ENCODE peak calls at places on chromosomes 16 and 17, in ten cellular contexts. D is endothelial cell of umbilical vein; Q is CD8-positive, alpha-beta T cell; B is colonic mucosa; T is suprapubic skin; I is left ventricle myocardium inferior; E is vagina; A is IMR-90; Z is cardiac muscle cell; O is body of pancreas. W is an unnamed sample.

GRCh38 chr16:69132424-69133252 is at the start of the genes CHTF8 and UTP4:
- DNase-seq in D (peak; percentile 74), Q (peak; percentile 83), B (peak; percentile 89), T (peak; percentile 93), I (peak; percentile 86), E (no peak), A (peak; percentile 76), Z (peak; percentile 88), O (peak; percentile 83), W (peak; percentile 87)

GRCh38 chr17:50630524-50631194 is 4.0 kb upstream of the ABCC3 start:
- DNase-seq in D (peak; percentile 34), Q (peak; percentile 59), B (peak; percentile 94), T (no peak), I (no peak), E (no peak), A (no peak), Z (peak; percentile 23), O (peak; percentile 88), W (peak; percentile 65)

GRCh38 chr17:66747561-66748275 is 87.2 kb upstream of the CACNG5 start:
- DNase-seq in D (no peak), Q (no peak), B (no peak), T (no peak), I (no peak), E (no peak), A (peak; percentile 80), Z (peak; percentile 75), O (no peak), W (no peak)

GRCh38 chr16:68387301-68387700 is 61.0 kb downstream of the SMPD3 start:
- DNase-seq in D (no peak), Q (no peak), B (peak; percentile 93), T (no peak), I (no peak), E (no peak), A (no peak), Z (no peak), O (no peak), W (no peak)

GRCh38 chr17:7186241-7186640 is 7.1 kb upstream of the ASGR1 start:
- DNase-seq in D (no peak), Q (no peak), B (no peak), T (no peak), I (no peak), E (no peak), A (no peak), Z (no peak), O (no peak), W (no peak)

GRCh38 chr16:56354016-56354415 is 71.3 kb downstream of the AMFR start:
- DNase-seq in D (no peak), Q (no peak), B (no peak), T (peak; percentile 61), I (no peak), E (no peak), A (no peak), Z (no peak), O (no peak), W (no peak)

GRCh38 chr17:52201764-52202571 is 43.5 kb upstream of the CA10 start:
- DNase-seq in D (no peak), Q (no peak), B (no peak), T (no peak), I (no peak), E (no peak), A (no peak), Z (no peak), O (no peak), W (no peak)

GRCh38 chr16:10338426-10338825 is 47.4 kb upstream of the ATF7IP2 start:
- DNase-seq in D (no peak), Q (no peak), B (no peak), T (no peak), I (no peak), E (no peak), A (no peak), Z (peak; percentile 25), O (no peak), W (no peak)

GRCh38 chr17:40452074-40452787 is 9.0 kb downstream of the IGFBP4 start:
- DNase-seq in D (no peak), Q (no peak), B (no peak), T (no peak), I (no peak), E (no peak), A (peak; percentile 93), Z (peak; percentile 93), O (no peak), W (no peak)

GRCh38 chr17:260031-260791 is 78.8 kb upstream of the DOC2B start:
- DNase-seq in D (no peak), Q (no peak), B (peak; percentile 3), T (peak; percentile 54), I (no peak), E (no peak), A (no peak), Z (no peak), O (peak; percentile 10), W (no peak)

GRCh38 chr17:22265807-22266206 is 573.5 kb downstream of the KCNJ18 start:
- DNase-seq in D (no peak), Q (no peak), B (no peak), T (peak; percentile 29), I (no peak), E (no peak), A (no peak), Z (no peak), O (no peak), W (no peak)

GRCh38 chr16:54193656-54194007 is 93.0 kb downstream of the IRX3 start:
- DNase-seq in D (peak; percentile 47), Q (peak; percentile 5), B (peak; percentile 78), T (peak; percentile 91), I (peak; percentile 83), E (no peak), A (peak; percentile 25), Z (peak; percentile 84), O (peak; percentile 69), W (peak; percentile 83)

GRCh38 chr17:29177541-29177870 is 2.7 kb downstream of the MYO18A start:
- DNase-seq in D (no peak), Q (no peak), B (no peak), T (no peak), I (no peak), E (no peak), A (no peak), Z (no peak), O (no peak), W (no peak)
- H3K4me1 ChIP-seq in D (peaks cover 11% of the 10 kb centered on the region), Q (peaks cover 22% of the 10 kb centered on the region), B (peaks cover 6% of the 10 kb centered on the region), T (peaks cover 62% of the 10 kb centered on the region), I (peaks cover 62% of the 10 kb centered on the region), E (peaks cover 52% of the 10 kb centered on the region), A (peaks cover 29% of the 10 kb centered on the region), Z (peaks cover 29% of the 10 kb centered on the region), O (peaks cover 49% of the 10 kb centered on the region), W (peaks cover 17% of the 10 kb centered on the region)

DNA sequence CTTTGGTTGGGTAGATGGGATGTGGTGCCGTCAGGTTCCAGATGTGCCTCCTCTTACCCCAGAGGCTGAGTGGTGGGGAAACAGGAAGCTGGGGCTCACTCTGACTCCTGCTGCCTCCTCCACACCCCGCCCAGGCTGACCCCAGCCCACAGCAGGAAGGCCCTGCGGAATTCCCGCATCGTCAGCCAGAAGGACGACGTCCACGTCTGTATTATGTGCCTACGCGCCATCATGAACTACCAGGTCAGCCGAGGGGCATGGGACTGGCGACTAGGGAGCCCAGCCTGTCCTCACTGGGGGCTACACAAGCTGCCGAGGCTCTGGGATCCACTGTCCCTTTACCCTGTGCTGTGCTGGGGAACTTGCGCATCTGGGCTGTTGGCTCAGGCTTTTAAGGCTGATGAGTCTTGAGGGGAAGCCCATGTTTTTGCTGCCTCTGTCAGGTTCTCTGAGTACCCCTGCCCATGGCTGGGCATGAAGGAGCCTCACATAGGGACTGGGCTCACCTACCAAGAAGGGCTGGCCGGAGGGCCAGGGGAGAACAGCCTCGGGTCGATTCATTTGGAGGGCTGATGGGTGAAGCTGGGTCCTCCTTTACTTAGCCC is 14.4 kb downstream of the FMNL1 start:
- DNase-seq in D (no peak), Q (no peak), B (no peak), T (no peak), I (no peak), E (no peak), A (no peak), Z (no peak), O (no peak), W (no peak)
- TF ChIP-seq CTCF in D (no peak), Q (peak; percentile 9), B (no peak), T (peak; percentile 24), I (peak; percentile 36), E (no peak), A (no peak), Z (peak; percentile 32), O (no peak), W (no peak)

DNA sequence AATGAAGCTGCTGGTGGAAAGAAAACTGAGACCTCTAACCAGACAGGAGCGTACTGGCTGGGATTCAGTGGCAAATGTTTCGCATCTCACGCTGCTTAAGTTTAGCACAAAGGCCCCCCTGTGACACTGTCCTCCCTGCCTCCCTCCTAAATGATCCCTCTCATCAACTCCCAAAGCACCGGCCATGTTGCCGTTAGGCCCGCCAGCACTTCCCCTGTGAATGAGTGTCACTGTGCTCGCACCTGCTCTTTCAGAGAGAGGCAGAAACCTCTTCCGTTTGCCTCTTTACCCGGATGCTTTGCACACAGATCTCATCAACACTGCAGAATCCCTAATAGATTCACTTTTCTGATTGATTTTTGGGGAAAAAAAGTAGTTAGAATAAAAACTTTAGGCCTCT is 26.5 kb downstream of the MBTPS1 start:
- DNase-seq in D (no peak), Q (no peak), B (no peak), T (no peak), I (no peak), E (no peak), A (no peak), Z (no peak), O (no peak), W (no peak)
- H3K4me1 ChIP-seq in D (peaks cover 3% of the 10 kb centered on the region), Q (peaks cover 20% of the 10 kb centered on the region), B (peaks cover 10% of the 10 kb centered on the region), T (no peaks in the 10 kb centered on the region), I (peaks cover 75% of the 10 kb centered on the region), E (no peaks in the 10 kb centered on the region), A (no peaks in the 10 kb centered on the region), Z (no peaks in the 10 kb centered on the region), O (no peaks in the 10 kb centered on the region), W (no peaks in the 10 kb centered on the region)

GRCh38 chr16:87316923-87317765 is at the start of gene C16orf95:
- DNase-seq in D (peak; percentile 95), Q (peak; percentile 98), B (peak; percentile 98), T (peak; percentile 99), I (peak; percentile 95), E (no peak), A (peak; percentile 93), Z (peak; percentile 96), O (peak; percentile 97), W (peak; percentile 98)
- TF ChIP-seq CTCF in D (peak; percentile 60), Q (peak; percentile 42), B (peak; percentile 69), T (peak; percentile 55), I (peak; percentile 76), E (peak; percentile 15), A (peak; percentile 62), Z (peak; percentile 63), O (no peak), W (peak; percentile 49)